ENCODE peak calls at places on chromosome 6, in four cellular contexts. I is A549, N is HepG2, Z is K562. L is an unnamed sample.

GRCh38 chr6:30775104-30775503 is 30.8 kb upstream of the IER3 start:
- DNase-seq in I (no peak), N (peak; percentile 43), Z (no peak), L (no peak)

GRCh38 chr6:77173472-77174074 is 289.7 kb downstream of the HTR1B start:
- DNase-seq in I (peak; percentile 21), N (peak; percentile 1), Z (no peak), L (peak; percentile 50)

GRCh38 chr6:31114970-31115849 is 610 bp downstream of the PSORS1C1 start:
- DNase-seq in I (peak; percentile 79), N (peak; percentile 25), Z (peak; percentile 48), L (no peak)

GRCh38 chr6:127824061-127824460 is 76.8 kb downstream of the THEMIS start:
- DNase-seq in I (no peak), N (no peak), Z (no peak), L (no peak)

GRCh38 chr6:161481786-161482516 is 208.1 kb upstream of the AGPAT4 start:
- DNase-seq in I (no peak), N (no peak), Z (no peak), L (no peak)

GRCh38 chr6:93417421-93417996 is 1.9 kb downstream of the EPHA7 start:
- DNase-seq in I (peak; percentile 19), N (no peak), Z (no peak), L (no peak)

GRCh38 chr6:23403458-23403857 is 722.6 kb upstream of the NRSN1 start:
- DNase-seq in I (no peak), N (no peak), Z (no peak), L (no peak)

GRCh38 chr6:85490516-85491248 is 40.8 kb downstream of the NT5E start:
- DNase-seq in I (no peak), N (no peak), Z (no peak), L (peak; percentile 16)

GRCh38 chr6:28906674-28907073 is 17.1 kb downstream of the TRIM27 start:
- DNase-seq in I (no peak), N (no peak), Z (no peak), L (no peak)

GRCh38 chr6:22071655-22072054 is 225.2 kb downstream of the PRL start:
- DNase-seq in I (no peak), N (no peak), Z (no peak), L (no peak)

GRCh38 chr6:132007474-132008190 is 56.5 kb upstream of the CCN2 start:
- DNase-seq in I (peak; percentile 27), N (peak; percentile 42), Z (no peak), L (no peak)

GRCh38 chr6:146650799-146651481 is 52.2 kb downstream of the ADGB start:
- DNase-seq in I (no peak), N (no peak), Z (no peak), L (no peak)

GRCh38 chr6:140245641-140246040 is 871.2 kb upstream of the CITED2 start:
- DNase-seq in I (no peak), N (no peak), Z (no peak), L (no peak)

GRCh38 chr6:104325341-104326172 is 534.2 kb downstream of the HACE1 start:
- DNase-seq in I (peak; percentile 14), N (no peak), Z (peak; percentile 13), L (no peak)

GRCh38 chr6:29974901-29975560 is 32.7 kb downstream of the HLA-A start:
- DNase-seq in I (no peak), N (no peak), Z (no peak), L (no peak)

DNA sequence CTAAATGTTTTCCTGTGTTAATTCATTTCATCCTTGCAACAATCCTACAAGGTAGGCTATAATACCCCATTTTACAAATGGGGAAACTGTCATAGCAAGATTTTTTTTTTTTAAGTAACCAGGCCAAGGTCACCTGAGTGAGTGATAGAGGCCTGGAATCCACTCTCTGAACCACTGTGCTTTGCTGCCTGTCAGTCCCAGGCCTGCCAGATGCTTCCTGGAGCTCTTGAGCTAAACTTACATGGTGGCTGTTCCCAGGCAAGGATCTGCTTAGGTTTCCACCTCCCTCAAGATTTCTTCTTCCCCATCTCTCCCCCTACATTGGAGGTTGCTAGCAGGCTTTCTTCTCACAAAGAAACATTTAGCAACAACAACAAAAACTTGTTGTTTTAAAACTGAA is 32.7 kb upstream of the RNF8 start:
- DNase-seq in I (no peak), N (no peak), Z (no peak), L (no peak)
- TF ChIP-seq RNF2 in I (no peak), N (no peak), Z (no peak), L (no peak)

GRCh38 chr6:16670183-16670582 is 91.1 kb downstream of the ATXN1 start:
- DNase-seq in I (no peak), N (no peak), Z (no peak), L (no peak)

GRCh38 chr6:16670617-16671051 is 90.6 kb downstream of the ATXN1 start:
- DNase-seq in I (no peak), N (no peak), Z (no peak), L (no peak)

GRCh38 chr6:16667509-16667908 is 93.8 kb downstream of the ATXN1 start:
- DNase-seq in I (no peak), N (no peak), Z (no peak), L (no peak)

GRCh38 chr6:16671302-16672289 is 89.7 kb downstream of the ATXN1 start:
- DNase-seq in I (no peak), N (peak; percentile 19), Z (no peak), L (no peak)

GRCh38 chr6:16669227-16669626 is 92.0 kb downstream of the ATXN1 start:
- DNase-seq in I (peak; percentile 54), N (peak; percentile 33), Z (no peak), L (no peak)
- TF ChIP-seq RNF2 in I (no peak), N (no peak), Z (no peak), L (no peak)

GRCh38 chr6:137866200-137866913 is 702 bp upstream of the TNFAIP3 start:
- DNase-seq in I (no peak), N (no peak), Z (peak; percentile 89), L (no peak)
- TF ChIP-seq RNF2 in I (no peak), N (no peak), Z (peak; percentile 87), L (no peak)

GRCh38 chr6:82270791-82271392 is 23.3 kb upstream of the IBTK start:
- DNase-seq in I (peak; percentile 36), N (peak; percentile 30), Z (peak; percentile 40), L (no peak)
- TF ChIP-seq RNF2 in I (no peak), N (no peak), Z (no peak), L (no peak)

GRCh38 chr6:123855493-123855892 is 51.8 kb downstream of the NKAIN2 start:
- DNase-seq in I (no peak), N (no peak), Z (no peak), L (no peak)
- TF ChIP-seq RNF2 in I (no peak), N (no peak), Z (no peak), L (no peak)

DNA sequence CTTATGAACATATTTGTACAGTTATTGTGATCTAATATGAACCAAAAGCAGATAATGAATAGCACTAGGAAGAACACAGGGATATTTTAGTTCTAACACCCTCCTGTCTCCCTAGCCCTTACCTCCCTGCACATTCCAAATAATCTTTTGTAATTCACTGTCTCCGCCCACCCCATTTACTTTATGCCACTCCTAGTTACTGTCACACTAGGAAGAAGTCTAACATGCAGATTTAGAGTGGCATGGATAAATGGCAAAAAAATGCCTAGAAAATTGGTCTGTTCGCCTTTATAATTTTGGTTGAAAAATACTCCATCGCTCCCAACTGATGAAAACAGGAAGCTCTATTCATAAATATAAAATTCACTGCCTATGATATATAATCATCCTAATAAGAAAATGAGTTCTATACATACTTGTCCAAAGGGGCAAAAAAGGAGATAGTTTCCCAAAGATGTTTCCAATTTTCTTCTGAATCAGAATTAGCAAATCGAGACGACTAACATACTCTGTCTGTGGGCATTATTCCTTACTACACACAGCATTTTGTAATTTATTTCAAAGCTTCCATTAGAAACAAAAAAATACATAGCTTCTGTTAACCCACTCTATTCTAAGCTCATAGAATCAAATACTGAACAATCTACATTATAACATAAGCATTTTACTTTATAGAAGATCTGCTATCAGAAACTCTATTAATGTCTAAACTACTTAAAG is 1.3 kb upstream of the RUNX2 start:
- DNase-seq in I (no peak), N (no peak), Z (no peak), L (no peak)
- TF ChIP-seq RNF2 in I (no peak), N (no peak), Z (no peak), L (no peak)

DNA sequence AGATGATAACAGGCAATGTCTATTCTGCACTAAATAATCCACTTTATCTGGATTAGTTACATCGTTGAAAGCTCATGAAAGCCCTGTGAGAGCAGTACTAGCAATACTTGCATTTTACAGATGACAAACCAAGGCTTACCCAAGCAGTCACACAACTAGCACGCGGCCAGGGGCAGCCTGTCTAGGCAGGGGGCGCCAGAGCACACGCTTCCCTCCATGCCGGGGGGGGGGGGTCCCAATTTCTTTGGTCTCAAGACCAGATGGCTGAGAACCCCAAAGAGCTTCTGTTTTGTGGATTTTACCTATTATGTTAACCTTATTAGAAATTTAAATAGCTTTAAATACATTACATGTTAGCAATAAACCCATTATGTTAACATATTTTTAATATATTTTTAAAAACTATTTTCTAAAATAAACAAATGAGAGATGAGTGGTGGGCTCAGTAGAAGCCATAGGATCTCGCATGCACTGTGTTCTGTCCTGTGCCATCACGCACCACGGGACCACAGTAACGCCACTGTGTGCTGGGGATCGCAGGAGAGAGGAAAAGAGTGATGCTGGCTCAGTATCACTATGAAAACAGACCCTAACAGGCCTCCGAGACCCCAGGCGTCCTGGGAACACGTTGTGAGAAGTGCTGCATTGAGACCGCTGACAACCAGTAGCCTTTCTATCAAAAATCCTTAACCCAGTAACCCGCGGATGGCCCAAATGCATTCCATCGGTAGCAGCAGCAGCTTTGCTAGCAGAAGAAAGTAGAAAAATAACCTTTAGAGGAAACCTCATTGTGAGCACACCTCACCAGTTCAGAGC is 5.3 kb upstream of the PRR18 start:
- DNase-seq in I (peak; percentile 18), N (peak; percentile 41), Z (peak; percentile 79), L (no peak)
- TF ChIP-seq RNF2 in I (no peak), N (no peak), Z (peak; percentile 49), L (no peak)

L was measured in H1.